ENCODE peak calls at places on chromosomes 6 and 20, in six cellular contexts. One of them, this sample, is unnamed.

GRCh38 chr20:58233881-58234528 is 5.6 kb upstream of the ANKRD60 start:
- DNase-seq in COR-L47: no peak
- DNase-seq in RWPE1: no peak
- DNase-seq in mesendoderm: peak
- DNase-seq in RPMI7951: no peak
- DNase-seq in adrenal gland: no peak
- DNase-seq in this sample: no peak

GRCh38 chr6:1416191-1416764 is 26.9 kb downstream of the FOXF2 start:
- DNase-seq in COR-L47: no peak
- DNase-seq in RWPE1: no peak
- DNase-seq in mesendoderm: no peak
- DNase-seq in RPMI7951: no peak
- DNase-seq in adrenal gland: no peak
- DNase-seq in this sample: no peak

GRCh38 chr6:150036081-150036480 is 10.7 kb upstream of the RAET1L start:
- DNase-seq in COR-L47: no peak
- DNase-seq in RWPE1: no peak
- DNase-seq in mesendoderm: no peak
- DNase-seq in RPMI7951: no peak
- DNase-seq in adrenal gland: no peak
- DNase-seq in this sample: no peak

GRCh38 chr20:63041776-63042175 is 35.0 kb upstream of the BHLHE23 start:
- DNase-seq in COR-L47: no peak
- DNase-seq in RWPE1: no peak
- DNase-seq in mesendoderm: no peak
- DNase-seq in RPMI7951: no peak
- DNase-seq in adrenal gland: no peak
- DNase-seq in this sample: no peak

GRCh38 chr6:3759656-3760245 is 8.2 kb upstream of the PXDC1 start:
- DNase-seq in COR-L47: no peak
- DNase-seq in RWPE1: no peak
- DNase-seq in mesendoderm: no peak
- DNase-seq in RPMI7951: no peak
- DNase-seq in adrenal gland: peak
- DNase-seq in this sample: no peak

GRCh38 chr6:16421462-16421960 is 183.1 kb downstream of the GMPR start:
- DNase-seq in COR-L47: no peak
- DNase-seq in RWPE1: no peak
- DNase-seq in mesendoderm: no peak
- DNase-seq in RPMI7951: no peak
- DNase-seq in adrenal gland: no peak
- DNase-seq in this sample: no peak

GRCh38 chr20:12030470-12030869 is 112.8 kb downstream of the BTBD3 start:
- DNase-seq in COR-L47: no peak
- DNase-seq in RWPE1: no peak
- DNase-seq in mesendoderm: no peak
- DNase-seq in RPMI7951: no peak
- DNase-seq in adrenal gland: no peak
- DNase-seq in this sample: no peak

GRCh38 chr6:32154514-32155161 is 697 bp downstream of the PPT2 start:
- DNase-seq in COR-L47: peak
- DNase-seq in RWPE1: peak
- DNase-seq in mesendoderm: peak
- DNase-seq in RPMI7951: peak
- DNase-seq in adrenal gland: peak
- DNase-seq in this sample: peak

GRCh38 chr6:109318328-109318876 is 63.9 kb downstream of the CD164 start:
- DNase-seq in COR-L47: peak
- DNase-seq in RWPE1: no peak
- DNase-seq in mesendoderm: no peak
- DNase-seq in RPMI7951: no peak
- DNase-seq in adrenal gland: no peak
- DNase-seq in this sample: no peak

GRCh38 chr6:46062312-46062711 is 46.7 kb upstream of the CLIC5 start:
- DNase-seq in COR-L47: no peak
- DNase-seq in RWPE1: peak
- DNase-seq in mesendoderm: no peak
- DNase-seq in RPMI7951: no peak
- DNase-seq in adrenal gland: peak
- DNase-seq in this sample: peak

GRCh38 chr6:112665114-112665513 is 318.0 kb downstream of the RFPL4B start:
- DNase-seq in COR-L47: no peak
- DNase-seq in RWPE1: no peak
- DNase-seq in mesendoderm: no peak
- DNase-seq in RPMI7951: no peak
- DNase-seq in adrenal gland: no peak
- DNase-seq in this sample: peak

GRCh38 chr6:139442188-139442625 is 67.8 kb upstream of the CITED2 start:
- DNase-seq in COR-L47: no peak
- DNase-seq in RWPE1: no peak
- DNase-seq in mesendoderm: no peak
- DNase-seq in RPMI7951: no peak
- DNase-seq in adrenal gland: no peak
- DNase-seq in this sample: no peak

GRCh38 chr6:38207371-38207770 is 387.8 kb downstream of the ZFAND3 start:
- DNase-seq in COR-L47: no peak
- DNase-seq in RWPE1: no peak
- DNase-seq in mesendoderm: no peak
- DNase-seq in RPMI7951: no peak
- DNase-seq in adrenal gland: no peak
- DNase-seq in this sample: no peak

GRCh38 chr6:14270925-14271791 is 153.6 kb downstream of the CD83 start:
- DNase-seq in COR-L47: no peak
- DNase-seq in RWPE1: peak
- DNase-seq in mesendoderm: no peak
- DNase-seq in RPMI7951: peak
- DNase-seq in adrenal gland: no peak
- DNase-seq in this sample: peak

GRCh38 chr6:32047084-32047478 is 8.9 kb downstream of the CYP21A2 start:
- DNase-seq in COR-L47: no peak
- DNase-seq in RWPE1: peak
- DNase-seq in mesendoderm: peak
- DNase-seq in RPMI7951: peak
- DNase-seq in adrenal gland: peak
- DNase-seq in this sample: no peak

GRCh38 chr6:1335367-1336037 is 23.6 kb downstream of the FOXQ1 start:
- DNase-seq in COR-L47: no peak
- DNase-seq in RWPE1: peak
- DNase-seq in mesendoderm: peak
- DNase-seq in RPMI7951: peak
- DNase-seq in adrenal gland: no peak
- DNase-seq in this sample: peak

GRCh38 chr6:93341900-93342613 is 77.3 kb downstream of the EPHA7 start:
- DNase-seq in COR-L47: peak
- DNase-seq in RWPE1: no peak
- DNase-seq in mesendoderm: no peak
- DNase-seq in RPMI7951: no peak
- DNase-seq in adrenal gland: no peak
- DNase-seq in this sample: no peak

GRCh38 chr6:152557502-152557901 is 79.7 kb downstream of the SYNE1 start:
- DNase-seq in COR-L47: no peak
- DNase-seq in RWPE1: no peak
- DNase-seq in mesendoderm: no peak
- DNase-seq in RPMI7951: no peak
- DNase-seq in adrenal gland: no peak
- DNase-seq in this sample: no peak